ENCODE peak calls at places on chromosomes 4 and X, in ten cellular contexts. I is ELR, A is DMS53, P is NCI-H2081, L is GM23248, B is choroid plexus epithelial cell, R is heart left ventricle, V is coronary artery, D is H7, Q is upper lobe of left lung. K is an unnamed sample.

GRCh38 chr4:23130845-23131244 is 438.1 kb downstream of the GBA3 start:
- DNase-seq in L (no peak), I (no peak), V (no peak), B (no peak), R (no peak), Q (no peak), D (no peak), P (no peak), A (peak), K (no peak)

GRCh38 chr4:78057135-78057599 is at the start of gene FRAS1:
- DNase-seq in B (peak), Q (peak), L (peak), D (peak), R (peak), I (peak), A (peak), P (peak), V (no peak), K (peak)

GRCh38 chr4:158280856-158281255 is 70.6 kb downstream of the TMEM144 start:
- DNase-seq in I (no peak), Q (no peak), L (peak), P (no peak), R (no peak), A (no peak), D (no peak), V (no peak), B (no peak), K (no peak)

GRCh38 chr4:92270908-92271307 is 32.9 kb upstream of the GRID2 start:
- DNase-seq in Q (no peak), P (no peak), I (no peak), A (peak), R (no peak), D (peak), L (peak), B (peak), V (no peak), K (no peak)

GRCh38 chr4:76762136-76763130 is 135.5 kb downstream of the SOWAHB start:
- DNase-seq in V (no peak), B (no peak), Q (no peak), R (no peak), D (no peak), P (no peak), L (no peak), I (no peak), A (no peak), K (no peak)

GRCh38 chrX:16479206-16479869 is 170.6 kb upstream of the S100G start:
- DNase-seq in P (no peak), R (no peak), B (peak), V (no peak), I (peak), L (peak), Q (no peak), A (no peak), D (no peak), K (no peak)

GRCh38 chr4:28443786-28444412 is 1583.3 kb downstream of the STIM2 start:
- DNase-seq in V (no peak), Q (no peak), I (peak), R (no peak), L (peak), P (no peak), D (peak), B (no peak), A (peak), K (no peak)

GRCh38 chrX:10648608-10649007 is 28.2 kb upstream of the MID1 start:
- DNase-seq in D (no peak), A (peak), V (no peak), R (no peak), L (peak), Q (no peak), I (no peak), B (peak), P (no peak), K (peak)

GRCh38 chr4:150119492-150119891 is 41.2 kb downstream of the DCLK2 start:
- DNase-seq in I (peak), D (no peak), V (no peak), B (peak), L (peak), R (no peak), P (no peak), Q (no peak), A (peak), K (peak)

GRCh38 chrX:68980906-68981616 is 152.2 kb downstream of the EFNB1 start:
- DNase-seq in D (no peak), R (no peak), V (no peak), I (no peak), L (no peak), A (no peak), P (no peak), Q (no peak), B (no peak), K (no peak)

GRCh38 chr4:175369087-175369486 is 443.0 kb downstream of the GPM6A start:
- DNase-seq in A (no peak), P (no peak), Q (no peak), L (peak), D (no peak), R (no peak), I (peak), B (peak), V (no peak), K (peak)

GRCh38 chrX:24294619-24295018 is 19.2 kb downstream of the SUPT20HL2 start:
- DNase-seq in D (no peak), L (peak), B (peak), V (no peak), I (peak), R (peak), A (peak), P (no peak), Q (no peak), K (no peak)

GRCh38 chr4:85147481-85148076 is 181.1 kb upstream of the WDFY3 start:
- DNase-seq in B (peak), Q (no peak), A (peak), I (peak), V (no peak), R (peak), P (peak), D (peak), L (peak), K (peak)

GRCh38 chrX:19593684-19594083 is 78.4 kb upstream of the MAP3K15 start:
- DNase-seq in A (peak), L (peak), V (no peak), P (peak), D (no peak), B (peak), R (no peak), I (peak), Q (no peak), K (peak)

GRCh38 chr4:113634081-113634969 is 127.2 kb downstream of the CAMK2D start:
- DNase-seq in L (no peak), B (no peak), Q (no peak), V (no peak), R (no peak), D (no peak), I (no peak), A (no peak), P (no peak), K (no peak)

GRCh38 chrX:153966841-153967535 is 4.6 kb downstream of the HCFC1 start:
- DNase-seq in Q (no peak), R (no peak), V (no peak), D (no peak), A (no peak), L (peak), I (peak), B (no peak), P (no peak), K (no peak)

GRCh38 chr4:112297495-112297894 is 326 bp downstream of the ALPK1 start:
- DNase-seq in A (no peak), I (no peak), L (peak), V (no peak), Q (no peak), B (no peak), D (no peak), P (no peak), R (no peak), K (no peak)

GRCh38 chr4:4627111-4627510 is 85.3 kb upstream of the STX18 start:
- DNase-seq in L (no peak), P (no peak), D (peak), A (no peak), Q (no peak), I (no peak), V (no peak), R (no peak), B (no peak), K (no peak)